ENCODE peak calls at places on chromosomes 16 and 17, in ten cellular contexts. V, J, Z, S, I, W, U, C, X and D are unnamed samples.

GRCh38 chr17:64984181-64984580 is 64.9 kb upstream of the LRRC37A3 start:
- DNase-seq in J (no peak), I (no peak), Z (no peak), W (no peak), V (no peak), S (no peak), U (no peak), C (no peak), X (no peak), D (no peak)

GRCh38 chr17:65956814-65957213 is 235.1 kb downstream of the CEP112 start:
- DNase-seq in Z (no peak), V (no peak), J (no peak), S (no peak), X (no peak), W (no peak), C (no peak), U (no peak), I (no peak), D (no peak)

GRCh38 chr17:81701288-81702071 is 1.7 kb upstream of the MRPL12 start:
- DNase-seq in W (no peak), C (peak; percentile 21), V (no peak), X (no peak), Z (no peak), U (no peak), S (no peak), J (no peak), I (no peak), D (no peak)

GRCh38 chr17:78818932-78819331 is 21.7 kb downstream of the USP36 start:
- DNase-seq in W (no peak), U (no peak), C (peak; percentile 62), Z (no peak), S (peak; percentile 53), V (no peak), J (no peak), X (peak; percentile 85), I (no peak), D (no peak)

GRCh38 chr16:73067671-73068545 is 20.0 kb upstream of the ZFHX3 start:
- DNase-seq in I (no peak), W (no peak), U (no peak), J (no peak), S (no peak), C (no peak), X (peak; percentile 36), Z (no peak), V (no peak), D (no peak)

GRCh38 chr16:66758086-66758485 is 6.7 kb upstream of the DYNC1LI2 start:
- DNase-seq in U (no peak), S (no peak), I (no peak), J (no peak), X (no peak), Z (no peak), W (no peak), C (no peak), V (no peak), D (no peak)

GRCh38 chr17:44921122-44921882 is 6.0 kb upstream of the GFAP start:
- DNase-seq in C (no peak), W (no peak), J (no peak), I (peak; percentile 57), U (no peak), X (peak; percentile 42), Z (peak; percentile 9), S (no peak), V (no peak), D (peak; percentile 67)

GRCh38 chr17:40956401-40957254 is 10.1 kb downstream of the KRT39 start:
- DNase-seq in X (no peak), V (no peak), J (peak; percentile 100), C (peak; percentile 93), U (no peak), S (no peak), W (no peak), Z (no peak), I (peak; percentile 52), D (no peak)

GRCh38 chr17:73422121-73422520 is 110.3 kb upstream of the CDC42EP4 start:
- DNase-seq in J (no peak), C (no peak), Z (no peak), X (no peak), I (no peak), W (no peak), U (no peak), V (no peak), S (no peak), D (no peak)

GRCh38 chr17:50926523-50926922 is 60.4 kb upstream of the TOB1 start:
- DNase-seq in S (no peak), V (no peak), I (no peak), Z (no peak), U (no peak), C (no peak), X (no peak), W (no peak), J (no peak), D (no peak)

GRCh38 chr16:1723450-1724147 is 17.6 kb downstream of the MAPK8IP3 start:
- DNase-seq in J (peak; percentile 19), V (no peak), Z (no peak), I (peak; percentile 64), X (peak; percentile 72), C (peak; percentile 53), U (peak; percentile 69), S (peak; percentile 46), W (no peak), D (peak; percentile 5)

GRCh38 chr16:88387941-88388627 is 5.3 kb downstream of the ZNF469 start:
- DNase-seq in C (peak; percentile 74), U (peak; percentile 71), Z (peak; percentile 84), V (no peak), S (no peak), I (peak; percentile 67), X (no peak), W (no peak), J (peak; percentile 66), D (no peak)

GRCh38 chr16:19639986-19640421 is 78.0 kb downstream of the KNOP1 start:
- DNase-seq in Z (no peak), C (no peak), J (peak; percentile 3), S (no peak), X (no peak), I (no peak), W (no peak), U (no peak), V (no peak), D (no peak)

GRCh38 chr16:84477661-84478060 is 26.8 kb downstream of the MEAK7 start:
- DNase-seq in X (no peak), U (no peak), C (no peak), W (no peak), V (no peak), S (no peak), J (no peak), Z (no peak), I (no peak), D (no peak)

GRCh38 chr16:2449118-2449517 is 10.8 kb upstream of the TEDC2 start:
- DNase-seq in V (no peak), U (no peak), J (no peak), S (no peak), X (no peak), I (no peak), W (no peak), C (no peak), Z (no peak), D (no peak)